ENCODE peak calls at places on chromosome 19, in nine cellular contexts. K, E, M, T, H, U, S, X and D are unnamed samples.

GRCh38 chr19:16896913-16897571 is 8.2 kb downstream of the F2RL3 start:
- DNase-seq in E (peak; percentile 90), H (peak; percentile 96), X (peak; percentile 72), M (peak; percentile 53), T (peak; percentile 95), K (peak; percentile 76), S (peak; percentile 92), U (peak; percentile 88), D (peak; percentile 97)

GRCh38 chr19:13001502-13002388 is 6.5 kb downstream of the NFIX start:
- DNase-seq in E (no peak), T (no peak), U (no peak), S (peak; percentile 29), M (no peak), X (no peak), H (no peak), K (no peak), D (no peak)

GRCh38 chr19:13918726-13919411 is 12.9 kb downstream of the CC2D1A start:
- DNase-seq in E (no peak), M (no peak), S (no peak), T (no peak), K (no peak), U (no peak), X (no peak), H (no peak), D (no peak)

GRCh38 chr19:45999653-46000121 is 4.4 kb downstream of the CCDC61 start:
- DNase-seq in H (no peak), S (peak; percentile 22), U (peak; percentile 58), M (no peak), X (no peak), T (peak; percentile 78), E (peak; percentile 55), K (no peak), D (no peak)

GRCh38 chr19:49390978-49391304 is 2.9 kb downstream of the KASH5 start:
- DNase-seq in U (no peak), K (no peak), X (no peak), M (no peak), E (no peak), S (no peak), T (no peak), H (peak; percentile 15), D (no peak)

GRCh38 chr19:52453324-52454094 is at the start of gene ZNF578:
- DNase-seq in U (peak; percentile 82), E (peak; percentile 87), M (peak; percentile 54), H (peak; percentile 34), T (peak; percentile 96), S (peak; percentile 92), X (peak; percentile 56), K (no peak), D (no peak)

GRCh38 chr19:18479964-18480723 is 41.7 kb downstream of the ELL start:
- DNase-seq in U (peak; percentile 70), E (peak; percentile 82), K (no peak), S (peak; percentile 71), T (no peak), H (no peak), M (no peak), X (peak; percentile 79), D (no peak)

GRCh38 chr19:47391510-47392223 is 27.7 kb downstream of the MEIS3 start:
- DNase-seq in S (peak; percentile 58), E (peak; percentile 73), T (peak; percentile 93), U (peak; percentile 75), M (peak; percentile 72), H (peak; percentile 83), K (peak; percentile 72), X (peak; percentile 32), D (peak; percentile 92)

GRCh38 chr19:15563325-15563794 is 51.7 kb upstream of the CYP4F8 start:
- DNase-seq in K (peak; percentile 41), M (no peak), H (no peak), E (peak; percentile 13), T (no peak), S (peak; percentile 42), X (no peak), U (no peak), D (no peak)

GRCh38 chr19:16463341-16463990 is 8.3 kb downstream of the EPS15L1 start:
- DNase-seq in M (no peak), K (no peak), X (no peak), T (no peak), U (no peak), S (no peak), H (no peak), E (no peak), D (no peak)

GRCh38 chr19:37362733-37363132 is 8.2 kb upstream of the ZNF527 start:
- DNase-seq in M (no peak), X (no peak), H (no peak), T (peak; percentile 58), S (peak; percentile 36), U (peak; percentile 33), K (no peak), E (no peak), D (no peak)

GRCh38 chr19:45049073-45049736 is 10.4 kb downstream of the CLASRP start:
- DNase-seq in E (no peak), U (no peak), X (no peak), M (no peak), T (no peak), S (no peak), H (no peak), K (no peak), D (no peak)

GRCh38 chr19:47514151-47514868 is 553 bp downstream of the NAPA start:
- DNase-seq in U (peak; percentile 25), E (no peak), H (no peak), X (no peak), T (no peak), M (no peak), S (no peak), K (no peak), D (no peak)

GRCh38 chr19:55196803-55197202 is 12.5 kb downstream of the PTPRH start:
- DNase-seq in H (no peak), X (no peak), E (peak; percentile 12), U (peak; percentile 40), T (no peak), K (no peak), S (peak; percentile 34), M (no peak), D (no peak)

GRCh38 chr19:41911889-41912731 is 16.1 kb downstream of the ERFL start:
- DNase-seq in S (no peak), E (no peak), X (no peak), H (no peak), K (no peak), U (no peak), M (no peak), T (no peak), D (no peak)

GRCh38 chr19:21750586-21751128 is 16.7 kb downstream of the ZNF100 start:
- DNase-seq in S (no peak), T (no peak), H (no peak), M (no peak), K (no peak), U (no peak), E (no peak), X (no peak), D (no peak)

GRCh38 chr19:2164020-2164988 is 571 bp downstream of the DOT1L start:
- DNase-seq in H (no peak), E (peak; percentile 25), K (no peak), M (no peak), S (peak; percentile 43), U (peak; percentile 58), T (no peak), X (no peak), D (no peak)

GRCh38 chr19:9528757-9529336 is 9.6 kb downstream of the ZNF426 start:
- DNase-seq in M (no peak), X (no peak), E (no peak), U (peak; percentile 40), K (peak; percentile 25), T (peak; percentile 14), H (no peak), S (peak; percentile 10), D (no peak)

GRCh38 chr19:3201072-3201700 is 15.5 kb downstream of the NCLN start:
- DNase-seq in U (no peak), E (no peak), T (no peak), K (no peak), X (no peak), H (no peak), S (no peak), M (no peak), D (no peak)

GRCh38 chr19:17206736-17207581 is 8.2 kb upstream of the USE1 start:
- DNase-seq in U (no peak), K (no peak), E (no peak), X (no peak), M (no peak), H (no peak), S (no peak), T (no peak), D (no peak)

GRCh38 chr19:28313633-28314032 is 899.3 kb downstream of the UQCRFS1 start:
- DNase-seq in S (no peak), X (peak; percentile 52), M (no peak), H (no peak), E (peak; percentile 34), T (no peak), U (no peak), K (peak; percentile 2), D (no peak)

GRCh38 chr19:15010497-15011255 is 31.0 kb upstream of the SLC1A6 start:
- DNase-seq in K (no peak), T (peak; percentile 76), U (no peak), E (no peak), M (no peak), H (no peak), X (no peak), S (peak; percentile 2), D (no peak)

GRCh38 chr19:31890230-31890629 is 455.2 kb upstream of the ZNF507 start:
- DNase-seq in M (no peak), T (peak; percentile 24), S (no peak), U (no peak), X (no peak), H (no peak), K (no peak), E (no peak), D (no peak)

GRCh38 chr19:39397360-39398296 is 6.5 kb downstream of the MED29 start:
- DNase-seq in S (peak; percentile 78), T (peak; percentile 93), U (peak; percentile 84), M (peak; percentile 91), K (peak; percentile 78), E (peak; percentile 82), X (no peak), H (peak; percentile 90), D (peak; percentile 93)

GRCh38 chr19:825897-826640 is 1.6 kb upstream of the AZU1 start:
- DNase-seq in T (no peak), S (no peak), X (no peak), H (no peak), M (no peak), K (no peak), E (no peak), U (no peak), D (no peak)

GRCh38 chr19:56577719-56578602 is 10.7 kb downstream of the ZNF470 start:
- DNase-seq in U (no peak), E (no peak), S (no peak), M (no peak), K (no peak), T (no peak), X (no peak), H (no peak), D (no peak)